ENCODE peak calls at places on chromosomes 6 and 20, in six cellular contexts. Q is activated naive CD8-positive, alpha-beta T cell treated with anti-CD3 and anti-CD28 coated beads, Interleukin-2, amount 50 U/mL, for 16 hours; S is osteocyte; H is stimulated activated CD8-positive, alpha-beta memory T cell treated with anti-CD3 and anti-CD28 coated beads, Interleukin-15, amount 100 ng/mL, for 4 hours; N is NCI-H1417; A is GM12865. B is an unnamed sample.

GRCh38 chr6:154950979-154951378 is 44.1 kb upstream of the TIAM2 start:
- DNase-seq in S (no peak), N (no peak), Q (no peak), A (no peak), H (no peak), B (no peak)

GRCh38 chr6:15659181-15659580 is 3.6 kb downstream of the DTNBP1 start:
- DNase-seq in H (no peak), A (no peak), Q (no peak), N (no peak), S (no peak), B (no peak)

GRCh38 chr6:11616200-11616611 is 78.7 kb downstream of the TMEM170B start:
- DNase-seq in Q (no peak), H (no peak), A (no peak), N (no peak), S (no peak), B (no peak)

GRCh38 chr6:149560736-149561135 is 5.4 kb upstream of the GINM1 start:
- DNase-seq in Q (no peak), H (no peak), S (no peak), A (peak), N (no peak), B (no peak)

GRCh38 chr6:1657116-1657776 is 47.5 kb downstream of the FOXC1 start:
- DNase-seq in A (no peak), N (no peak), S (no peak), Q (no peak), H (no peak), B (no peak)

GRCh38 chr6:149405823-149406765 is 6.0 kb downstream of the SUMO4 start:
- DNase-seq in A (no peak), Q (no peak), N (no peak), H (no peak), S (no peak), B (no peak)

GRCh38 chr6:12335131-12335527 is 45.0 kb downstream of the EDN1 start:
- DNase-seq in N (no peak), S (no peak), A (peak), H (no peak), Q (no peak), B (no peak)

GRCh38 chr6:79076160-79076559 is 1.9 kb downstream of the PHIP start:
- DNase-seq in A (peak), Q (no peak), H (no peak), N (no peak), S (no peak), B (no peak)

GRCh38 chr6:128024976-128025375 is 124.1 kb upstream of the THEMIS start:
- DNase-seq in H (no peak), S (no peak), Q (no peak), N (no peak), A (no peak), B (no peak)

GRCh38 chr6:90454835-90455427 is 131.9 kb downstream of the MAP3K7 start:
- DNase-seq in H (no peak), S (no peak), A (no peak), N (no peak), Q (no peak), B (no peak)

GRCh38 chr6:166686317-166686716 is 59.3 kb upstream of the RPS6KA2 start:
- DNase-seq in H (no peak), A (no peak), S (no peak), N (no peak), Q (no peak), B (no peak)

GRCh38 chr6:1091905-1092304 is 220.0 kb upstream of the FOXQ1 start:
- DNase-seq in S (no peak), N (no peak), H (no peak), Q (no peak), A (no peak), B (no peak)

GRCh38 chr6:29424168-29424567 is 9.4 kb downstream of the OR12D1 start:
- DNase-seq in S (no peak), A (no peak), H (no peak), N (no peak), Q (no peak), B (no peak)

GRCh38 chr20:43533060-43533459 is 25.6 kb downstream of the L3MBTL1 start:
- DNase-seq in H (no peak), S (no peak), Q (no peak), A (no peak), N (no peak), B (no peak)

GRCh38 chr20:16846011-16846410 is 97.9 kb downstream of the OTOR start:
- DNase-seq in H (no peak), N (no peak), S (no peak), Q (no peak), A (no peak), B (no peak)

GRCh38 chr20:15564981-15565380 is 1008.3 kb downstream of the KIF16B start:
- DNase-seq in A (peak), H (no peak), N (no peak), Q (no peak), S (no peak), B (no peak)

GRCh38 chr6:101458341-101458740 is 64.8 kb downstream of the GRIK2 start:
- DNase-seq in H (no peak), N (no peak), A (no peak), Q (no peak), S (no peak), B (no peak)

GRCh38 chr20:7622399-7622961 is 317.8 kb downstream of the HAO1 start:
- DNase-seq in N (no peak), A (no peak), H (no peak), Q (no peak), S (no peak), B (no peak)

GRCh38 chr6:44217332-44218143 is 812 bp downstream of the MYMX start:
- DNase-seq in Q (no peak), A (no peak), N (no peak), S (no peak), H (no peak), B (peak)

GRCh38 chr6:166415306-166415705 is 32.6 kb upstream of the MPC1 start:
- DNase-seq in H (no peak), A (no peak), S (no peak), N (no peak), Q (no peak), B (no peak)

B was measured in left cardiac atrium.